ENCODE peak calls at places on chromosomes 13 and 19, in eight cellular contexts. One of them, this sample, is unnamed.

GRCh38 chr13:93794197-93794885 is 567.7 kb downstream of the GPC6 start:
- DNase-seq in IMR-90: peak; percentile 42
- DNase-seq in heart right ventricle: no peak
- DNase-seq in cardiac fibroblast: no peak
- DNase-seq in neural progenitor cell: no peak
- DNase-seq in cardiac muscle cell: no peak
- DNase-seq in progenitor cell of endocrine pancreas: no peak
- DNase-seq in choroid plexus epithelial cell: no peak
- DNase-seq in this sample: no peak

GRCh38 chr19:4399871-4400768 is at the start of gene SH3GL1:
- DNase-seq in IMR-90: peak; percentile 88
- DNase-seq in heart right ventricle: peak; percentile 91
- DNase-seq in cardiac fibroblast: peak; percentile 95
- DNase-seq in neural progenitor cell: peak; percentile 96
- DNase-seq in cardiac muscle cell: peak; percentile 97
- DNase-seq in progenitor cell of endocrine pancreas: peak; percentile 90
- DNase-seq in choroid plexus epithelial cell: peak; percentile 94
- DNase-seq in this sample: peak; percentile 94

GRCh38 chr19:5059191-5059579 is 90.3 kb downstream of the KDM4B start:
- DNase-seq in IMR-90: no peak
- DNase-seq in heart right ventricle: no peak
- DNase-seq in cardiac fibroblast: no peak
- DNase-seq in neural progenitor cell: peak; percentile 54
- DNase-seq in cardiac muscle cell: no peak
- DNase-seq in progenitor cell of endocrine pancreas: no peak
- DNase-seq in choroid plexus epithelial cell: no peak
- DNase-seq in this sample: no peak

GRCh38 chr19:9323557-9323918 is 441 bp upstream of the ZNF559 start:
- DNase-seq in IMR-90: peak; percentile 75
- DNase-seq in heart right ventricle: peak; percentile 41
- DNase-seq in cardiac fibroblast: peak; percentile 90
- DNase-seq in neural progenitor cell: no peak
- DNase-seq in cardiac muscle cell: peak; percentile 48
- DNase-seq in progenitor cell of endocrine pancreas: no peak
- DNase-seq in choroid plexus epithelial cell: peak; percentile 95
- DNase-seq in this sample: no peak

GRCh38 chr19:41696402-41697197 is 8.5 kb upstream of the CEACAM7 start:
- DNase-seq in IMR-90: no peak
- DNase-seq in heart right ventricle: no peak
- DNase-seq in cardiac fibroblast: no peak
- DNase-seq in neural progenitor cell: no peak
- DNase-seq in cardiac muscle cell: no peak
- DNase-seq in progenitor cell of endocrine pancreas: no peak
- DNase-seq in choroid plexus epithelial cell: peak; percentile 1
- DNase-seq in this sample: peak; percentile 10

GRCh38 chr19:29092712-29093552 is 120.0 kb downstream of the UQCRFS1 start:
- DNase-seq in IMR-90: no peak
- DNase-seq in heart right ventricle: no peak
- DNase-seq in cardiac fibroblast: no peak
- DNase-seq in neural progenitor cell: no peak
- DNase-seq in cardiac muscle cell: no peak
- DNase-seq in progenitor cell of endocrine pancreas: no peak
- DNase-seq in choroid plexus epithelial cell: no peak
- DNase-seq in this sample: no peak

GRCh38 chr13:105774739-105775460 is 760.6 kb downstream of the EFNB2 start:
- DNase-seq in IMR-90: peak; percentile 2
- DNase-seq in heart right ventricle: no peak
- DNase-seq in cardiac fibroblast: no peak
- DNase-seq in neural progenitor cell: peak; percentile 31
- DNase-seq in cardiac muscle cell: no peak
- DNase-seq in progenitor cell of endocrine pancreas: no peak
- DNase-seq in choroid plexus epithelial cell: peak; percentile 12
- DNase-seq in this sample: no peak

GRCh38 chr13:80340643-80341097 is 256 bp downstream of the SPRY2 start:
- DNase-seq in IMR-90: peak; percentile 70
- DNase-seq in heart right ventricle: no peak
- DNase-seq in cardiac fibroblast: no peak
- DNase-seq in neural progenitor cell: no peak
- DNase-seq in cardiac muscle cell: no peak
- DNase-seq in progenitor cell of endocrine pancreas: no peak
- DNase-seq in choroid plexus epithelial cell: peak; percentile 79
- DNase-seq in this sample: no peak

GRCh38 chr13:41007359-41008118 is 11.6 kb downstream of the ELF1 start:
- DNase-seq in IMR-90: peak; percentile 30
- DNase-seq in heart right ventricle: no peak
- DNase-seq in cardiac fibroblast: no peak
- DNase-seq in neural progenitor cell: peak; percentile 34
- DNase-seq in cardiac muscle cell: no peak
- DNase-seq in progenitor cell of endocrine pancreas: no peak
- DNase-seq in choroid plexus epithelial cell: peak; percentile 36
- DNase-seq in this sample: no peak

GRCh38 chr19:47227347-47228167 is 3.4 kb downstream of the BBC3 start:
- DNase-seq in IMR-90: peak; percentile 94
- DNase-seq in heart right ventricle: peak; percentile 89
- DNase-seq in cardiac fibroblast: peak; percentile 98
- DNase-seq in neural progenitor cell: peak; percentile 97
- DNase-seq in cardiac muscle cell: peak; percentile 82
- DNase-seq in progenitor cell of endocrine pancreas: peak; percentile 59
- DNase-seq in choroid plexus epithelial cell: peak; percentile 96
- DNase-seq in this sample: peak; percentile 89

GRCh38 chr13:110663491-110663890 is 42.4 kb downstream of the CARS2 start:
- DNase-seq in IMR-90: no peak
- DNase-seq in heart right ventricle: no peak
- DNase-seq in cardiac fibroblast: no peak
- DNase-seq in neural progenitor cell: no peak
- DNase-seq in cardiac muscle cell: no peak
- DNase-seq in progenitor cell of endocrine pancreas: no peak
- DNase-seq in choroid plexus epithelial cell: no peak
- DNase-seq in this sample: no peak

GRCh38 chr19:13839193-13839937 is 37.6 kb upstream of the NANOS3 start:
- DNase-seq in IMR-90: peak; percentile 84
- DNase-seq in heart right ventricle: peak; percentile 90
- DNase-seq in cardiac fibroblast: peak; percentile 87
- DNase-seq in neural progenitor cell: peak; percentile 44
- DNase-seq in cardiac muscle cell: peak; percentile 36
- DNase-seq in progenitor cell of endocrine pancreas: no peak
- DNase-seq in choroid plexus epithelial cell: peak; percentile 75
- DNase-seq in this sample: no peak

GRCh38 chr13:90793261-90793785 is 554.2 kb upstream of the MIR17HG start:
- DNase-seq in IMR-90: no peak
- DNase-seq in heart right ventricle: no peak
- DNase-seq in cardiac fibroblast: peak; percentile 26
- DNase-seq in neural progenitor cell: no peak
- DNase-seq in cardiac muscle cell: no peak
- DNase-seq in progenitor cell of endocrine pancreas: no peak
- DNase-seq in choroid plexus epithelial cell: peak; percentile 18
- DNase-seq in this sample: no peak

DNA sequence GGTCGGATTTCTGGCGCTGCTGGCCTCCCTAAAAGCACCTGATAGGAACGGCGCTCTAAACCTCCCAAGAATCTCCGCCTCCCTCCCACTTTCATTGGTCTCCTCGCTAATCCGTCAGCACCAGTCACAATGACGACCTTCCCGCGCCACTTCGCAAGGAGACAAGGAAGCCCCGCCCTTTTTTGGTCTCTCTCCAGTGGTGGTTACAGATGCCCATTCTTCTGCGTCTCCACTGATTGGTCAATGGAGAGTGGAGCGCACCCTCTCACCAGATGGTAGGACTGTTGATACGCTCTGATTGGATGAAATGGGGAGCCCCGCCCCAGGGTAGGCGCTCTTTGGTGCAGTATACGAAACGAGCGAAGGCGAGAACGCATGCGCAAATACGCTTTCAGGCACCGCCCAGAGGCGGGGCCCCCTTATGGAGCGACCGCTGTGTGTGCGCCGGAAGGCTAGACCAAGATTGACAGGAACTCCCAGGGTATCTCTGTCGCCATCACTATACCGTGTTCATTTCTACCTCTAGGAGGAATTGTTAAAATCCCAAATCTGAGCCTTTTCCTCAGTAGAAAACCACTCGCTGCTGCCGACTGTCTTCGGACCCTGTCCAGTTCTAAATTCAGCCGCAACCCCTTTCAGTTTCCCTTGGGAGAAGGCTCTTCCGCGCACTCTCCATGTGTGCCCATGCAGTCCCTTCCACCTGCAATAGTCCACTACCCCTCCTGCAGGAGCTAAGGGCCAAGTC is 617 bp upstream of the HNRNPL start:
- DNase-seq in IMR-90: peak; percentile 100
- DNase-seq in heart right ventricle: peak; percentile 98
- DNase-seq in cardiac fibroblast: peak; percentile 100
- DNase-seq in neural progenitor cell: peak; percentile 100
- DNase-seq in cardiac muscle cell: peak; percentile 100
- DNase-seq in progenitor cell of endocrine pancreas: peak; percentile 96
- DNase-seq in choroid plexus epithelial cell: peak; percentile 100
- DNase-seq in this sample: peak; percentile 97
- TF ChIP-seq CTCF in IMR-90: peak; percentile 15
- TF ChIP-seq CTCF in heart right ventricle: peak; percentile 20
- TF ChIP-seq CTCF in cardiac fibroblast: no peak
- TF ChIP-seq CTCF in neural progenitor cell: no peak
- TF ChIP-seq CTCF in cardiac muscle cell: peak; percentile 2
- TF ChIP-seq CTCF in progenitor cell of endocrine pancreas: no peak
- TF ChIP-seq CTCF in choroid plexus epithelial cell: peak; percentile 12
- TF ChIP-seq CTCF in this sample: no peak

DNA sequence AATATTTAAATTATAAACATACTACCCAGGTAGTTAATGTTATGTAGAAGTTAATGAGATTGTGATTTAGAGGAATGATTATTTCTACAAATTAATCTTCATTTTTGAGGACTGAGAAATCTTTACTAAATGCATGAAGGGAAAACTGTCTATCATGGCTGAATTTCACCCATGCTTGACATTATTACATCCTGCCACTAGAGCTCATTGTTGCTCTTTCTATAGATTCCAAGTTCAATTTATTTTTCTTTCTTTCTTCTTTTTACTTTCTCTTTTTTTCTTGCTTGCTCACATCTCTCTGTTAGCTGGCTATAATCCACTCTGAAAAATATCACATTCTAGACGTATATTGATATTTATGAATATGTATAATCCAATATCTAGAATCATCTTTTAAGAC is 505.0 kb upstream of the KLHL1 start:
- DNase-seq in IMR-90: no peak
- DNase-seq in heart right ventricle: no peak
- DNase-seq in cardiac fibroblast: no peak
- DNase-seq in neural progenitor cell: no peak
- DNase-seq in cardiac muscle cell: peak; percentile 12
- DNase-seq in progenitor cell of endocrine pancreas: no peak
- DNase-seq in choroid plexus epithelial cell: peak; percentile 37
- DNase-seq in this sample: no peak
- TF ChIP-seq CTCF in IMR-90: no peak
- TF ChIP-seq CTCF in heart right ventricle: no peak
- TF ChIP-seq CTCF in cardiac fibroblast: no peak
- TF ChIP-seq CTCF in neural progenitor cell: peak; percentile 52
- TF ChIP-seq CTCF in cardiac muscle cell: no peak
- TF ChIP-seq CTCF in progenitor cell of endocrine pancreas: peak; percentile 62
- TF ChIP-seq CTCF in choroid plexus epithelial cell: peak; percentile 48
- TF ChIP-seq CTCF in this sample: peak; percentile 44

DNA sequence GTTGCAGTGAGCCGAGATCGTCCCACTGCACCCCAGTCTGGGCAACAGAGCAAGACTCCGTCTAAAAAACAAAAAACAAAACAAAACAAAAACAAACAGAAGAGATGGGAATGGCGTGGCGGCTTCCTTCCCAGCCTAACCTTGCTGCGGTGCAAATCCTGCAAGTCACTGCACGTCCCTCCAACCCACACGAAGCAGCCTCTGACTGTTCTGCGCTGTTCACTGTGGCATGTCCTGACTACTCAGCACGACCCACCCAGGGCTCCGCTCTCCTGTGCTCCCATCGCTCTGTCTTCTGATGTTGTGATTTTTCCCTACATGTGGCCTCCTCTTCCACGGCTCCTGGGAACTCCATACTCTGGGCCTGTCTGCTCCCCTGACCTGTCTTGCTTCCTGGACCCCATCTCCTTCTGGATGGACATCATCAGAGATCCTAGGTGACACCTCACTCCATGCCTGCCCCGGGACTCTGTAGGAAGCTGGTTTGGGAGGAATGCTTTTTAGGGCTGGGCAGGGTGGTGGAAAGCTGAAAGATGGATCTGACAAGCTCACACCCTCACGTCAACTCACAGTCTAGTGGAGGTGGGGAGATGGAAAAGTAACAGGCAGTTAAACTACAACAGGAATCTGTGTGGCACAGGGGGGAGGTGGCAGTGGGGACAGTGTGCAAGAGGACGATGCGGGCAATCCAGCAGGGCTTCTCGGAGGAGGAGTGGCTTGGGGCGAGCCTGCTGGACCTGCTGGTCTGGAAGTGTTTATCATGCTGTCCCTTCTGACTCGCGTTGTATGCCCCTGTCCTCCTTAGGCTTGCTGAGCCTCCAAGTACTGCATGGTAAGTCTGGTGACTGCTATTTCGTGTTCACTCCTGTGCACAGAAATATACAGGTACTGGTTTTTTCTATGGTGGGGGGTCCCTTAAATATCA is 18.8 kb downstream of the ZSCAN5A start:
- DNase-seq in IMR-90: no peak
- DNase-seq in heart right ventricle: no peak
- DNase-seq in cardiac fibroblast: no peak
- DNase-seq in neural progenitor cell: no peak
- DNase-seq in cardiac muscle cell: no peak
- DNase-seq in progenitor cell of endocrine pancreas: no peak
- DNase-seq in choroid plexus epithelial cell: no peak
- DNase-seq in this sample: no peak
- TF ChIP-seq CTCF in IMR-90: no peak
- TF ChIP-seq CTCF in heart right ventricle: no peak
- TF ChIP-seq CTCF in cardiac fibroblast: no peak
- TF ChIP-seq CTCF in neural progenitor cell: no peak
- TF ChIP-seq CTCF in cardiac muscle cell: no peak
- TF ChIP-seq CTCF in progenitor cell of endocrine pancreas: no peak
- TF ChIP-seq CTCF in choroid plexus epithelial cell: no peak
- TF ChIP-seq CTCF in this sample: no peak

GRCh38 chr13:102571075-102571474 is 25.7 kb upstream of the TPP2 start:
- DNase-seq in IMR-90: no peak
- DNase-seq in heart right ventricle: no peak
- DNase-seq in cardiac fibroblast: no peak
- DNase-seq in neural progenitor cell: no peak
- DNase-seq in cardiac muscle cell: peak; percentile 10
- DNase-seq in progenitor cell of endocrine pancreas: no peak
- DNase-seq in choroid plexus epithelial cell: no peak
- DNase-seq in this sample: no peak
- TF ChIP-seq CTCF in IMR-90: peak; percentile 5
- TF ChIP-seq CTCF in heart right ventricle: no peak
- TF ChIP-seq CTCF in cardiac fibroblast: no peak
- TF ChIP-seq CTCF in neural progenitor cell: peak; percentile 24
- TF ChIP-seq CTCF in cardiac muscle cell: no peak
- TF ChIP-seq CTCF in progenitor cell of endocrine pancreas: peak; percentile 26
- TF ChIP-seq CTCF in choroid plexus epithelial cell: peak; percentile 39
- TF ChIP-seq CTCF in this sample: no peak

GRCh38 chr13:25756916-25757315 is 294.9 kb downstream of the SHISA2 start:
- DNase-seq in IMR-90: no peak
- DNase-seq in heart right ventricle: no peak
- DNase-seq in cardiac fibroblast: no peak
- DNase-seq in neural progenitor cell: peak; percentile 45
- DNase-seq in cardiac muscle cell: peak; percentile 23
- DNase-seq in progenitor cell of endocrine pancreas: no peak
- DNase-seq in choroid plexus epithelial cell: no peak
- DNase-seq in this sample: no peak
- TF ChIP-seq CTCF in IMR-90: no peak
- TF ChIP-seq CTCF in heart right ventricle: no peak
- TF ChIP-seq CTCF in cardiac fibroblast: no peak
- TF ChIP-seq CTCF in neural progenitor cell: peak; percentile 39
- TF ChIP-seq CTCF in cardiac muscle cell: no peak
- TF ChIP-seq CTCF in progenitor cell of endocrine pancreas: peak; percentile 34
- TF ChIP-seq CTCF in choroid plexus epithelial cell: peak; percentile 31
- TF ChIP-seq CTCF in this sample: no peak

GRCh38 chr19:19113040-19113541 is 25.2 kb downstream of the TMEM161A start:
- DNase-seq in IMR-90: peak; percentile 74
- DNase-seq in heart right ventricle: no peak
- DNase-seq in cardiac fibroblast: peak; percentile 46
- DNase-seq in neural progenitor cell: peak; percentile 64
- DNase-seq in cardiac muscle cell: peak; percentile 82
- DNase-seq in progenitor cell of endocrine pancreas: no peak
- DNase-seq in choroid plexus epithelial cell: peak; percentile 79
- DNase-seq in this sample: peak; percentile 49
- TF ChIP-seq CTCF in IMR-90: peak; percentile 57
- TF ChIP-seq CTCF in heart right ventricle: no peak
- TF ChIP-seq CTCF in cardiac fibroblast: no peak
- TF ChIP-seq CTCF in neural progenitor cell: no peak
- TF ChIP-seq CTCF in cardiac muscle cell: peak; percentile 12
- TF ChIP-seq CTCF in progenitor cell of endocrine pancreas: no peak
- TF ChIP-seq CTCF in choroid plexus epithelial cell: peak; percentile 30
- TF ChIP-seq CTCF in this sample: no peak